ENCODE peak calls at places on chromosome 2, in five cellular contexts. One of them, this sample, is unnamed.

GRCh38 chr2:237435844-237436590 is 22.1 kb upstream of the COL6A3 start:
- DNase-seq in activated T-helper 1 cell treated with Interleukin-2 at 50 U/mL for 16 hours: no peak
- DNase-seq in HTR-8/SVneo: no peak
- DNase-seq in A172: peak
- DNase-seq in activated CD4-positive, alpha-beta T cell treated with anti-CD3 and anti-CD28 coated beads for 24 hours: no peak
- DNase-seq in this sample: no peak

GRCh38 chr2:127321306-127321705 is 27.4 kb upstream of the ERCC3 start:
- DNase-seq in activated CD4-positive, alpha-beta T cell treated with anti-CD3 and anti-CD28 coated beads for 24 hours: no peak
- DNase-seq in activated T-helper 1 cell treated with Interleukin-2 at 50 U/mL for 16 hours: no peak
- DNase-seq in HTR-8/SVneo: no peak
- DNase-seq in A172: no peak
- DNase-seq in this sample: no peak

GRCh38 chr2:179974743-179975142 is 32.4 kb downstream of the CWC22 start:
- DNase-seq in activated T-helper 1 cell treated with Interleukin-2 at 50 U/mL for 16 hours: no peak
- DNase-seq in HTR-8/SVneo: no peak
- DNase-seq in A172: no peak
- DNase-seq in activated CD4-positive, alpha-beta T cell treated with anti-CD3 and anti-CD28 coated beads for 24 hours: no peak
- DNase-seq in this sample: no peak

GRCh38 chr2:149908731-149909690 is 321.4 kb upstream of the MMADHC start:
- DNase-seq in activated CD4-positive, alpha-beta T cell treated with anti-CD3 and anti-CD28 coated beads for 24 hours: no peak
- DNase-seq in A172: peak
- DNase-seq in HTR-8/SVneo: no peak
- DNase-seq in activated T-helper 1 cell treated with Interleukin-2 at 50 U/mL for 16 hours: no peak
- DNase-seq in this sample: no peak

GRCh38 chr2:149657393-149657792 is 69.8 kb upstream of the MMADHC start:
- DNase-seq in HTR-8/SVneo: no peak
- DNase-seq in A172: no peak
- DNase-seq in activated T-helper 1 cell treated with Interleukin-2 at 50 U/mL for 16 hours: no peak
- DNase-seq in activated CD4-positive, alpha-beta T cell treated with anti-CD3 and anti-CD28 coated beads for 24 hours: no peak
- DNase-seq in this sample: no peak

GRCh38 chr2:54914637-54915036 is 135.6 kb downstream of the RTN4 start:
- DNase-seq in HTR-8/SVneo: no peak
- DNase-seq in A172: no peak
- DNase-seq in activated T-helper 1 cell treated with Interleukin-2 at 50 U/mL for 16 hours: no peak
- DNase-seq in activated CD4-positive, alpha-beta T cell treated with anti-CD3 and anti-CD28 coated beads for 24 hours: no peak
- DNase-seq in this sample: no peak

GRCh38 chr2:68357608-68358337 is 7.3 kb upstream of the PLEK start:
- DNase-seq in HTR-8/SVneo: peak
- DNase-seq in activated T-helper 1 cell treated with Interleukin-2 at 50 U/mL for 16 hours: no peak
- DNase-seq in A172: peak
- DNase-seq in activated CD4-positive, alpha-beta T cell treated with anti-CD3 and anti-CD28 coated beads for 24 hours: no peak
- DNase-seq in this sample: peak

GRCh38 chr2:118609138-118609537 is 238.3 kb downstream of the EN1 start:
- DNase-seq in activated CD4-positive, alpha-beta T cell treated with anti-CD3 and anti-CD28 coated beads for 24 hours: no peak
- DNase-seq in activated T-helper 1 cell treated with Interleukin-2 at 50 U/mL for 16 hours: no peak
- DNase-seq in HTR-8/SVneo: no peak
- DNase-seq in A172: no peak
- DNase-seq in this sample: no peak

GRCh38 chr2:211161236-211161635 is 604.8 kb downstream of the CPS1 start:
- DNase-seq in A172: peak
- DNase-seq in activated CD4-positive, alpha-beta T cell treated with anti-CD3 and anti-CD28 coated beads for 24 hours: no peak
- DNase-seq in HTR-8/SVneo: no peak
- DNase-seq in activated T-helper 1 cell treated with Interleukin-2 at 50 U/mL for 16 hours: no peak
- DNase-seq in this sample: no peak

GRCh38 chr2:152354069-152354755 is 19.2 kb downstream of the FMNL2 start:
- DNase-seq in activated T-helper 1 cell treated with Interleukin-2 at 50 U/mL for 16 hours: no peak
- DNase-seq in A172: no peak
- DNase-seq in activated CD4-positive, alpha-beta T cell treated with anti-CD3 and anti-CD28 coated beads for 24 hours: no peak
- DNase-seq in HTR-8/SVneo: no peak
- DNase-seq in this sample: no peak

GRCh38 chr2:235737840-235738239 is 244.0 kb downstream of the AGAP1 start:
- DNase-seq in HTR-8/SVneo: no peak
- DNase-seq in activated T-helper 1 cell treated with Interleukin-2 at 50 U/mL for 16 hours: no peak
- DNase-seq in activated CD4-positive, alpha-beta T cell treated with anti-CD3 and anti-CD28 coated beads for 24 hours: no peak
- DNase-seq in A172: no peak
- DNase-seq in this sample: no peak

GRCh38 chr2:9675369-9676351 is 44.9 kb upstream of the YWHAQ start:
- DNase-seq in activated CD4-positive, alpha-beta T cell treated with anti-CD3 and anti-CD28 coated beads for 24 hours: no peak
- DNase-seq in HTR-8/SVneo: peak
- DNase-seq in A172: peak
- DNase-seq in activated T-helper 1 cell treated with Interleukin-2 at 50 U/mL for 16 hours: no peak
- DNase-seq in this sample: no peak